ENCODE peak calls at places on chromosomes 1 and 21, in ten cellular contexts. D is psoas muscle; X is NCI-H510A; L is stimulated activated CD8-positive, alpha-beta memory T cell treated with anti-CD3 and anti-CD28 coated beads, Interleukin-4, amount 100 ng/mL, for 24 hours; H is H4; S is A172; Q is A549; B is AG08396; C is kidney; G is left ventricle myocardium inferior. W is an unnamed sample.

GRCh38 chr1:200659269-200659668 is 10.4 kb downstream of the DDX59 start:
- DNase-seq in B (peak; percentile 27), C (no peak), G (no peak), S (peak; percentile 54), H (no peak), Q (no peak), D (no peak), L (no peak), X (no peak), W (no peak)

GRCh38 chr1:171799166-171799565 is 17.7 kb downstream of the METTL13 start:
- DNase-seq in G (no peak), L (no peak), D (no peak), H (no peak), Q (no peak), S (no peak), B (no peak), X (no peak), C (no peak), W (no peak)

GRCh38 chr1:154405762-154406571 is 824 bp downstream of the IL6R start:
- DNase-seq in Q (peak; percentile 66), C (peak; percentile 93), X (no peak), D (peak; percentile 96), L (peak; percentile 35), G (peak; percentile 86), H (peak; percentile 58), B (peak; percentile 69), S (peak; percentile 81), W (no peak)

GRCh38 chr1:87410771-87411170 is 82.1 kb downstream of the LMO4 start:
- DNase-seq in G (peak; percentile 30), Q (no peak), C (no peak), B (no peak), X (peak; percentile 54), S (no peak), L (no peak), H (peak; percentile 14), D (peak; percentile 58), W (no peak)

GRCh38 chr1:153752561-153753195 is 22.5 kb upstream of the SLC27A3 start:
- DNase-seq in H (no peak), S (peak; percentile 85), X (no peak), G (no peak), D (no peak), Q (no peak), B (no peak), L (no peak), C (no peak), W (no peak)

GRCh38 chr1:93722081-93723031 is 40.7 kb upstream of the BCAR3 start:
- DNase-seq in C (no peak), H (no peak), G (peak; percentile 72), Q (no peak), S (no peak), D (no peak), B (no peak), L (no peak), X (no peak), W (no peak)

GRCh38 chr1:23098463-23099170 is 70.0 kb downstream of the LUZP1 start:
- DNase-seq in H (peak; percentile 68), Q (peak; percentile 76), D (no peak), S (peak; percentile 62), L (no peak), G (peak; percentile 24), C (no peak), B (peak; percentile 66), X (peak; percentile 12), W (peak; percentile 43)

GRCh38 chr1:55338448-55338820 is 123.3 kb upstream of the USP24 start:
- DNase-seq in S (no peak), H (no peak), C (no peak), L (no peak), Q (no peak), X (no peak), G (no peak), B (no peak), D (no peak), W (no peak)

GRCh38 chr1:37474697-37475379 is 458 bp downstream of the ZC3H12A start:
- DNase-seq in C (peak; percentile 88), X (no peak), B (peak; percentile 57), S (peak; percentile 10), Q (no peak), G (no peak), H (no peak), D (peak; percentile 76), L (no peak), W (peak; percentile 26)

GRCh38 chr1:85219853-85220610 is 19.2 kb upstream of the SYDE2 start:
- DNase-seq in H (no peak), C (no peak), L (no peak), S (no peak), Q (no peak), D (no peak), B (no peak), X (no peak), G (no peak), W (no peak)

GRCh38 chr1:68011786-68012375 is 38.5 kb downstream of the DIRAS3 start:
- DNase-seq in L (no peak), X (no peak), S (peak; percentile 39), Q (peak; percentile 3), B (no peak), G (no peak), C (no peak), H (no peak), D (no peak), W (no peak)

GRCh38 chr21:32260130-32260529 is 18.7 kb downstream of the MIS18A start:
- DNase-seq in Q (no peak), G (no peak), B (no peak), S (no peak), X (no peak), H (no peak), D (no peak), L (no peak), C (no peak), W (no peak)

GRCh38 chr1:116286541-116286971 is 86.5 kb upstream of the ATP1A1 start:
- DNase-seq in S (no peak), D (no peak), X (no peak), G (no peak), C (no peak), H (peak; percentile 15), B (peak; percentile 16), Q (no peak), L (no peak), W (no peak)

GRCh38 chr1:62276791-62277190 is 42.4 kb downstream of the KANK4 start:
- DNase-seq in G (no peak), Q (no peak), C (no peak), S (no peak), B (no peak), D (no peak), H (no peak), L (no peak), X (no peak), W (no peak)

GRCh38 chr1:96362623-96363022 is 359.0 kb upstream of the PTBP2 start:
- DNase-seq in L (no peak), S (peak; percentile 99), B (peak; percentile 68), G (no peak), X (no peak), Q (peak; percentile 74), H (peak; percentile 91), C (no peak), D (no peak), W (no peak)

GRCh38 chr1:8370046-8370881 is 52.4 kb downstream of the SLC45A1 start:
- DNase-seq in Q (no peak), C (no peak), G (no peak), L (no peak), D (no peak), H (no peak), S (no peak), B (peak; percentile 8), X (no peak), W (no peak)

GRCh38 chr1:35623832-35624231 is 17.5 kb downstream of the PSMB2 start:
- DNase-seq in C (no peak), D (no peak), X (no peak), L (no peak), S (no peak), Q (no peak), H (no peak), B (no peak), G (no peak), W (no peak)

GRCh38 chr1:82485591-82486369 is 685.0 kb downstream of the ADGRL2 start:
- DNase-seq in H (no peak), C (no peak), S (peak; percentile 49), Q (no peak), B (no peak), L (no peak), G (peak; percentile 33), D (peak; percentile 48), X (no peak), W (no peak)

GRCh38 chr1:182877331-182877730 is 38.2 kb downstream of the DHX9 start:
- DNase-seq in L (no peak), H (no peak), G (no peak), Q (no peak), C (no peak), S (no peak), D (no peak), B (no peak), X (no peak), W (no peak)

W was measured in activated T-helper 2 cell treated with anti-CD3 and anti-CD28 coated beads, Interferon-gamma antibody, Interleukin-2, Interleukin-4, amounts not matched to agents 10 μg/mL and 5 μg/mL and 100 μg/mL, durations not matched to agents 14 hours and 24 hours and 36 hours.